ENCODE peak calls at places on chromosomes 7 and 10, in six cellular contexts. A is astrocyte of the spinal cord; Q is CD8-positive, alpha-beta T cell; U is fibroblast of the aortic adventitia; L is PC-3; G is left ventricle myocardium inferior. I is an unnamed sample.

GRCh38 chr10:123842692-123843385 is 48.8 kb downstream of the CPXM2 start:
- DNase-seq in A (no peak), L (no peak), U (no peak), Q (no peak), G (no peak), I (no peak)

GRCh38 chr10:45354261-45354660 is 19.8 kb upstream of the ALOX5 start:
- DNase-seq in U (no peak), G (no peak), Q (no peak), A (no peak), L (no peak), I (no peak)

GRCh38 chr10:99532687-99533495 is at the start of gene NKX2-3:
- DNase-seq in U (no peak), Q (no peak), G (peak), L (peak), A (no peak), I (peak)

GRCh38 chr7:105187302-105188169 is 173.5 kb downstream of the KMT2E start:
- DNase-seq in A (no peak), U (no peak), G (no peak), L (peak), Q (no peak), I (peak)

GRCh38 chr7:108118959-108119358 is 11.2 kb downstream of the LAMB4 start:
- DNase-seq in Q (no peak), G (no peak), U (no peak), L (no peak), A (no peak), I (no peak)

GRCh38 chr10:49837096-49837495 is 75.0 kb upstream of the OGDHL start:
- DNase-seq in Q (no peak), U (peak), L (peak), A (peak), G (no peak), I (peak)

GRCh38 chr7:112550468-112551060 is 69.8 kb downstream of the LSMEM1 start:
- DNase-seq in L (peak), U (peak), G (no peak), A (peak), Q (no peak), I (peak)

GRCh38 chr7:69893915-69894314 is 295.6 kb downstream of the AUTS2 start:
- DNase-seq in U (peak), A (no peak), L (no peak), Q (no peak), G (no peak), I (peak)

GRCh38 chr7:88866265-88866863 is 70.8 kb upstream of the TEX47 start:
- DNase-seq in G (no peak), L (no peak), U (no peak), A (no peak), Q (no peak), I (no peak)

GRCh38 chr7:22333680-22334141 is 23.2 kb downstream of the RAPGEF5 start:
- DNase-seq in Q (no peak), U (no peak), G (no peak), L (peak), A (no peak), I (no peak)

GRCh38 chr7:28347964-28348363 is 64.4 kb upstream of the CREB5 start:
- DNase-seq in U (peak), L (peak), Q (no peak), A (no peak), G (no peak), I (peak)

GRCh38 chr10:42960491-42961155 is 116.2 kb upstream of the RET start:
- DNase-seq in U (peak), L (peak), G (peak), Q (peak), A (peak), I (peak)

GRCh38 chr10:30184397-30185033 is 125.1 kb upstream of the JCAD start:
- DNase-seq in G (no peak), L (no peak), A (peak), U (peak), Q (no peak), I (peak)

GRCh38 chr7:70764701-70765208 is 367.2 kb upstream of the GALNT17 start:
- DNase-seq in G (no peak), Q (no peak), A (no peak), L (no peak), U (no peak), I (no peak)

GRCh38 chr7:98357751-98358161 is 43.1 kb downstream of the BAIAP2L1 start:
- DNase-seq in L (peak), Q (no peak), U (peak), G (no peak), A (peak), I (peak)

GRCh38 chr10:132548869-132549268 is 11.3 kb downstream of the INPP5A start:
- DNase-seq in U (no peak), Q (no peak), L (no peak), G (no peak), A (no peak), I (no peak)

GRCh38 chr10:6052247-6053221 is 9.6 kb downstream of the IL2RA start:
- DNase-seq in Q (peak), G (no peak), U (no peak), L (peak), A (no peak), I (no peak)

GRCh38 chr10:52030051-52030867 is 283.8 kb upstream of the DKK1 start:
- DNase-seq in U (peak), A (no peak), G (no peak), Q (no peak), L (peak), I (peak)

GRCh38 chr10:25382029-25382810 is 207.4 kb downstream of the GPR158 start:
- DNase-seq in Q (no peak), A (peak), G (no peak), U (no peak), L (no peak), I (no peak)

GRCh38 chr10:113067516-113067915 is 117.5 kb downstream of the TCF7L2 start:
- DNase-seq in Q (no peak), U (peak), L (no peak), A (no peak), G (no peak), I (no peak)

GRCh38 chr7:82172896-82173295 is 270.7 kb downstream of the CACNA2D1 start:
- DNase-seq in L (no peak), A (no peak), U (no peak), G (no peak), Q (no peak), I (peak)

GRCh38 chr7:85023066-85023687 is 163.7 kb downstream of the SEMA3D start:
- DNase-seq in Q (no peak), L (peak), U (peak), G (no peak), A (peak), I (peak)

GRCh38 chr10:51076442-51076841 is 2.2 kb downstream of the PRKG1 start:
- DNase-seq in U (no peak), A (no peak), L (no peak), G (no peak), Q (no peak), I (no peak)

GRCh38 chr7:117808273-117808868 is 64.9 kb downstream of the CTTNBP2 start:
- DNase-seq in Q (no peak), G (peak), A (peak), U (peak), L (no peak), I (peak)

GRCh38 chr10:123284022-123284421 is 129.8 kb downstream of the BUB3 start:
- DNase-seq in A (no peak), L (peak), G (no peak), Q (no peak), U (no peak), I (no peak)

GRCh38 chr10:21398549-21399345 is 126.7 kb downstream of the SKIDA1 start:
- DNase-seq in L (peak), G (no peak), U (peak), Q (no peak), A (peak), I (peak)

GRCh38 chr10:127353544-127353943 is 157.2 kb upstream of the INSYN2A start:
- DNase-seq in A (no peak), L (no peak), G (no peak), Q (no peak), U (no peak), I (no peak)

GRCh38 chr10:5953676-5954075 is 23.7 kb downstream of the IL15RA start:
- DNase-seq in A (no peak), U (no peak), L (no peak), Q (no peak), G (no peak), I (no peak)

GRCh38 chr7:159070422-159071148 is 74.1 kb downstream of the VIPR2 start:
- DNase-seq in U (no peak), Q (no peak), A (peak), G (no peak), L (peak), I (peak)

GRCh38 chr7:98394377-98394836 is 6.5 kb downstream of the BAIAP2L1 start:
- DNase-seq in G (no peak), A (peak), U (peak), L (peak), Q (no peak), I (peak)

GRCh38 chr7:32108651-32109050 is 38.4 kb upstream of the PDE1C start:
- DNase-seq in A (no peak), G (no peak), U (no peak), Q (no peak), L (peak), I (no peak)

GRCh38 chr10:98029149-98030092 is 1.0 kb downstream of the CRTAC1 start:
- DNase-seq in Q (no peak), G (no peak), A (no peak), U (no peak), L (no peak), I (no peak)

GRCh38 chr7:151818674-151819519 is 58.0 kb downstream of the PRKAG2 start:
- DNase-seq in U (no peak), Q (no peak), A (no peak), G (no peak), L (peak), I (no peak)

GRCh38 chr7:44348300-44348699 is 22.9 kb upstream of the CAMK2B start:
- DNase-seq in G (no peak), L (peak), U (peak), Q (no peak), A (peak), I (peak)

GRCh38 chr10:23918090-23918704 is 290.7 kb upstream of the KIAA1217 start:
- DNase-seq in G (peak), Q (no peak), U (no peak), L (no peak), A (no peak), I (no peak)

GRCh38 chr7:133339772-133340171 is 86.9 kb downstream of the EXOC4 start:
- DNase-seq in Q (no peak), A (no peak), U (no peak), L (no peak), G (no peak), I (no peak)

GRCh38 chr7:133345690-133346421 is 93.0 kb downstream of the EXOC4 start:
- DNase-seq in U (no peak), Q (no peak), A (no peak), L (no peak), G (no peak), I (no peak)

GRCh38 chr7:133349101-133349500 is 96.2 kb downstream of the EXOC4 start:
- DNase-seq in U (no peak), G (no peak), Q (no peak), A (no peak), L (no peak), I (no peak)

GRCh38 chr7:133344275-133344674 is 91.4 kb downstream of the EXOC4 start:
- DNase-seq in A (peak), U (peak), L (no peak), G (no peak), Q (no peak), I (peak)
- TF ChIP-seq CTCF in A (peak), U (peak), L (peak), G (peak), Q (no peak), I (peak)

GRCh38 chr7:155739538-155740140 is 72.6 kb downstream of the SHH start:
- DNase-seq in L (no peak), U (no peak), A (no peak), Q (no peak), G (no peak), I (no peak)
- TF ChIP-seq CTCF in L (no peak), U (no peak), A (no peak), Q (no peak), G (no peak), I (no peak)

DNA sequence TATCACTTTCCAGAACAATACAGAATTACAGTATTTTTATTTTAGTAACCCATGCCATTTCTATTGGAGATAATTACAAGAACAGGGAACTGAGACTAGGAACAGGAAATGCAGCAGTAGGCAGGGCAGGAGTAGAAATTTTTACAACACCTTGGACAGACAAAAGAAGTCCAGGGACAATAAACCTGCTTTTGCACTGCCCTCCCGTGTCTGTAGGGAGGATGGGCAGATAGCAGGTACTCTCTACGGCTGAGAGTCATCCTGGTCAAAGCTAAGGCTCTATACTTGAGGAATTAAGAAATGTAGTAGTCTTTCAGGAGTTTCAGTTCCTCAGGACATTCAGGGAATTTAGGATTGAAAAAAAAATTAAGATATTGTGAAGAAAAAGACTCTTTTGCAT is 63.4 kb downstream of the VAX1 start:
- DNase-seq in Q (no peak), A (no peak), G (no peak), L (peak), U (no peak), I (no peak)
- TF ChIP-seq CTCF in Q (no peak), A (no peak), G (no peak), L (peak), U (no peak), I (peak)

DNA sequence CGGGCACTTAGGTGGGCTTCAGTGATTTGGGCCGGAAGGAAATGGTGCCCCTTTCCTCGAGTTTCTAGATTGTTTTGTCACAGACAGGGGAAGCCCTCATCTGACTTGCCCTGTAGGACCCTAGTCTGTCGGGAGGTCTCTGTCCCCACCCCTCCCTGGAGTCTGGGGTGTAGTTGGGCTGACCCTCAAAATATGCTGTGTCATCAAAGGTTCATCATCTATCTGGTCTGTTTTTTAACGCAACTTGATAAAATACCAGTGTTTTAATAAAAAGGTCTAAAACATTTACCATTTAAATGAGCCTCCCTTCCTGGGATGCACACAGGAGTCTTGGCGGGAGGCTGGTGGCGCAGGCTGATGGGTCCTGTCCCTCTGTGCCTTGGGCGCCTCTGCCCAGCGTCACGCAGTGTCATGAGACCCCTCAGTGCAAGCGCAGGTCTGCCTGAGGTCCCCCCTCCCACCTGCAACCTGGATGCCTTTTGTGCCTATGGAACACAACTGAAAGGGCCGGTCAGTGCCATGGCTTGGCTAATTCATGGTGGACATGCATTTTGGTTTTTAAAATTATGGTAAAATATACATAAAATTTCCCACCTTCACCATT is 146.4 kb downstream of the MGMT start:
- DNase-seq in L (no peak), U (no peak), A (no peak), G (no peak), Q (no peak), I (no peak)
- TF ChIP-seq CTCF in L (no peak), U (no peak), A (no peak), G (no peak), Q (no peak), I (no peak)

DNA sequence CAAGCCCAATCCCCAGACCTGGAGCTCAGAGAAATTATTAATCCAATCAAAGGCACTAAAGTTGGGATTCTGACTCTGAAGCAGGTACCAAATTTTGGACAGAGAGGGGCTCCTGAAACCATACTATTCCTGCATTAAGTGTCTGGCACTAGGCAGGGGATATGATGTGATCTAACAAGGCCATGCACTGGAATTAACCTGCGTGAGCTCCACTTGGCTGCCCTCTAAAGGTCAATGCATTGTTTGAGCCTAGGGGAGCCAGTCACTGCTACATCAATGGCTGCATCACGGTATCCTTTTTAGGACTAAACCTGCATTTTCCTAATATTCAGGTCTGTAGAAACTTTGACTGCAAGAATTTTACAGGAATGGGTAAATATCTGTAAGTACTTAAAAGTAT is 42.1 kb downstream of the ST8SIA6 start:
- DNase-seq in Q (no peak), A (no peak), L (peak), U (no peak), G (no peak), I (no peak)
- TF ChIP-seq CTCF in Q (no peak), A (no peak), L (peak), U (no peak), G (no peak), I (peak)

I was measured in fibroblast of mammary gland.